ENCODE peak calls at places on chromosomes 6 and 20, in seven cellular contexts. One of them, this sample, is unnamed. For H3K9me3, the result is how much of the 10 kb centered on the place peaks cover.

GRCh38 chr6:18323935-18324707 is 59.8 kb upstream of the DEK start:
- DNase-seq in upper lobe of left lung: no peak
- DNase-seq in heart right ventricle: peak
- DNase-seq in thoracic aorta: no peak
- DNase-seq in osteoblast: peak
- DNase-seq in tibial artery: no peak
- DNase-seq in IMR-90: peak
- DNase-seq in this sample: no peak

GRCh38 chr6:121666809-121667208 is 231.4 kb downstream of the GJA1 start:
- DNase-seq in upper lobe of left lung: no peak
- DNase-seq in heart right ventricle: peak
- DNase-seq in thoracic aorta: no peak
- DNase-seq in osteoblast: no peak
- DNase-seq in tibial artery: no peak
- DNase-seq in IMR-90: peak
- DNase-seq in this sample: no peak

GRCh38 chr6:113246186-113246585 is 611.0 kb upstream of the MARCKS start:
- DNase-seq in upper lobe of left lung: no peak
- DNase-seq in heart right ventricle: no peak
- DNase-seq in thoracic aorta: no peak
- DNase-seq in osteoblast: no peak
- DNase-seq in tibial artery: no peak
- DNase-seq in IMR-90: peak
- DNase-seq in this sample: no peak

GRCh38 chr6:118509009-118509617 is 39.0 kb upstream of the PLN start:
- DNase-seq in upper lobe of left lung: no peak
- DNase-seq in heart right ventricle: peak
- DNase-seq in thoracic aorta: no peak
- DNase-seq in osteoblast: peak
- DNase-seq in tibial artery: no peak
- DNase-seq in IMR-90: peak
- DNase-seq in this sample: no peak

GRCh38 chr20:58907481-58908137 is 55.1 kb downstream of the GNAS start:
- DNase-seq in upper lobe of left lung: no peak
- DNase-seq in heart right ventricle: peak
- DNase-seq in thoracic aorta: peak
- DNase-seq in osteoblast: peak
- DNase-seq in tibial artery: peak
- DNase-seq in IMR-90: peak
- DNase-seq in this sample: peak

GRCh38 chr6:52213127-52213526 is 27.0 kb downstream of the IL17A start:
- DNase-seq in upper lobe of left lung: no peak
- DNase-seq in heart right ventricle: no peak
- DNase-seq in thoracic aorta: no peak
- DNase-seq in osteoblast: no peak
- DNase-seq in tibial artery: no peak
- DNase-seq in IMR-90: no peak
- DNase-seq in this sample: no peak

GRCh38 chr20:24462461-24463010 is 6.9 kb upstream of the SYNDIG1 start:
- DNase-seq in upper lobe of left lung: no peak
- DNase-seq in heart right ventricle: no peak
- DNase-seq in thoracic aorta: no peak
- DNase-seq in osteoblast: no peak
- DNase-seq in tibial artery: no peak
- DNase-seq in IMR-90: no peak
- DNase-seq in this sample: no peak

GRCh38 chr6:128557086-128557485 is 36.7 kb upstream of the PTPRK start:
- DNase-seq in upper lobe of left lung: no peak
- DNase-seq in heart right ventricle: no peak
- DNase-seq in thoracic aorta: no peak
- DNase-seq in osteoblast: no peak
- DNase-seq in tibial artery: no peak
- DNase-seq in IMR-90: peak
- DNase-seq in this sample: no peak

GRCh38 chr20:32535316-32535952 is 49.7 kb downstream of the NOL4L start:
- DNase-seq in upper lobe of left lung: no peak
- DNase-seq in heart right ventricle: no peak
- DNase-seq in thoracic aorta: no peak
- DNase-seq in osteoblast: no peak
- DNase-seq in tibial artery: no peak
- DNase-seq in IMR-90: no peak
- DNase-seq in this sample: no peak

GRCh38 chr20:9408422-9409300 is 105.7 kb upstream of the LAMP5 start:
- DNase-seq in upper lobe of left lung: no peak
- DNase-seq in heart right ventricle: no peak
- DNase-seq in thoracic aorta: no peak
- DNase-seq in osteoblast: no peak
- DNase-seq in tibial artery: no peak
- DNase-seq in IMR-90: peak
- DNase-seq in this sample: no peak

GRCh38 chr6:144590540-144590939 is 305.4 kb downstream of the UTRN start:
- DNase-seq in upper lobe of left lung: no peak
- DNase-seq in heart right ventricle: no peak
- DNase-seq in thoracic aorta: no peak
- DNase-seq in osteoblast: no peak
- DNase-seq in tibial artery: no peak
- DNase-seq in IMR-90: no peak
- DNase-seq in this sample: no peak

GRCh38 chr20:50680106-50680960 is 11.0 kb downstream of the RIPOR3 start:
- DNase-seq in upper lobe of left lung: no peak
- DNase-seq in heart right ventricle: no peak
- DNase-seq in thoracic aorta: no peak
- DNase-seq in osteoblast: no peak
- DNase-seq in tibial artery: no peak
- DNase-seq in IMR-90: no peak
- DNase-seq in this sample: no peak

GRCh38 chr6:17638212-17638611 is 38.1 kb downstream of the FAM8A1 start:
- DNase-seq in upper lobe of left lung: no peak
- DNase-seq in heart right ventricle: no peak
- DNase-seq in thoracic aorta: no peak
- DNase-seq in osteoblast: no peak
- DNase-seq in tibial artery: no peak
- DNase-seq in IMR-90: peak
- DNase-seq in this sample: no peak

GRCh38 chr6:2097464-2097863 is 147.9 kb downstream of the GMDS start:
- DNase-seq in upper lobe of left lung: no peak
- DNase-seq in heart right ventricle: no peak
- DNase-seq in thoracic aorta: no peak
- DNase-seq in osteoblast: no peak
- DNase-seq in tibial artery: no peak
- DNase-seq in IMR-90: no peak
- DNase-seq in this sample: no peak

GRCh38 chr20:64220891-64221527 is 34.5 kb upstream of the PCMTD2 start:
- DNase-seq in upper lobe of left lung: no peak
- DNase-seq in heart right ventricle: no peak
- DNase-seq in thoracic aorta: no peak
- DNase-seq in osteoblast: no peak
- DNase-seq in tibial artery: no peak
- DNase-seq in IMR-90: no peak
- DNase-seq in this sample: no peak

GRCh38 chr6:57108691-57109090 is 18.7 kb downstream of the ZNF451 start:
- DNase-seq in upper lobe of left lung: no peak
- DNase-seq in heart right ventricle: no peak
- DNase-seq in thoracic aorta: no peak
- DNase-seq in osteoblast: no peak
- DNase-seq in tibial artery: no peak
- DNase-seq in IMR-90: no peak
- DNase-seq in this sample: no peak

GRCh38 chr20:36235892-36236785 is at the start of gene AAR2:
- DNase-seq in upper lobe of left lung: peak
- DNase-seq in heart right ventricle: peak
- DNase-seq in thoracic aorta: peak
- DNase-seq in osteoblast: peak
- DNase-seq in tibial artery: peak
- DNase-seq in IMR-90: peak
- DNase-seq in this sample: peak

GRCh38 chr20:38043512-38044300 is 10.2 kb downstream of the RPRD1B start:
- DNase-seq in upper lobe of left lung: no peak
- DNase-seq in heart right ventricle: no peak
- DNase-seq in thoracic aorta: no peak
- DNase-seq in osteoblast: peak
- DNase-seq in tibial artery: no peak
- DNase-seq in IMR-90: peak
- DNase-seq in this sample: no peak

GRCh38 chr6:162385980-162386379 is 341.6 kb downstream of the PRKN start:
- DNase-seq in upper lobe of left lung: no peak
- DNase-seq in heart right ventricle: no peak
- DNase-seq in thoracic aorta: no peak
- DNase-seq in osteoblast: no peak
- DNase-seq in tibial artery: no peak
- DNase-seq in IMR-90: no peak
- DNase-seq in this sample: no peak

GRCh38 chr20:39954585-39954984 is 734.5 kb downstream of the MAFB start:
- DNase-seq in upper lobe of left lung: no peak
- DNase-seq in heart right ventricle: no peak
- DNase-seq in thoracic aorta: no peak
- DNase-seq in osteoblast: no peak
- DNase-seq in tibial artery: no peak
- DNase-seq in IMR-90: no peak
- DNase-seq in this sample: no peak
- H3K9me3 ChIP-seq in upper lobe of left lung: under half
- H3K9me3 ChIP-seq in heart right ventricle: under half
- H3K9me3 ChIP-seq in thoracic aorta: under half
- H3K9me3 ChIP-seq in osteoblast: under half
- H3K9me3 ChIP-seq in tibial artery: under half
- H3K9me3 ChIP-seq in IMR-90: under half
- H3K9me3 ChIP-seq in this sample: under half

GRCh38 chr20:14801591-14802325 is 464.3 kb upstream of the FLRT3 start:
- DNase-seq in upper lobe of left lung: no peak
- DNase-seq in heart right ventricle: no peak
- DNase-seq in thoracic aorta: no peak
- DNase-seq in osteoblast: no peak
- DNase-seq in tibial artery: no peak
- DNase-seq in IMR-90: no peak
- DNase-seq in this sample: no peak

GRCh38 chr20:14799671-14800070 is 462.3 kb upstream of the FLRT3 start:
- DNase-seq in upper lobe of left lung: no peak
- DNase-seq in heart right ventricle: no peak
- DNase-seq in thoracic aorta: no peak
- DNase-seq in osteoblast: no peak
- DNase-seq in tibial artery: no peak
- DNase-seq in IMR-90: no peak
- DNase-seq in this sample: no peak

DNA sequence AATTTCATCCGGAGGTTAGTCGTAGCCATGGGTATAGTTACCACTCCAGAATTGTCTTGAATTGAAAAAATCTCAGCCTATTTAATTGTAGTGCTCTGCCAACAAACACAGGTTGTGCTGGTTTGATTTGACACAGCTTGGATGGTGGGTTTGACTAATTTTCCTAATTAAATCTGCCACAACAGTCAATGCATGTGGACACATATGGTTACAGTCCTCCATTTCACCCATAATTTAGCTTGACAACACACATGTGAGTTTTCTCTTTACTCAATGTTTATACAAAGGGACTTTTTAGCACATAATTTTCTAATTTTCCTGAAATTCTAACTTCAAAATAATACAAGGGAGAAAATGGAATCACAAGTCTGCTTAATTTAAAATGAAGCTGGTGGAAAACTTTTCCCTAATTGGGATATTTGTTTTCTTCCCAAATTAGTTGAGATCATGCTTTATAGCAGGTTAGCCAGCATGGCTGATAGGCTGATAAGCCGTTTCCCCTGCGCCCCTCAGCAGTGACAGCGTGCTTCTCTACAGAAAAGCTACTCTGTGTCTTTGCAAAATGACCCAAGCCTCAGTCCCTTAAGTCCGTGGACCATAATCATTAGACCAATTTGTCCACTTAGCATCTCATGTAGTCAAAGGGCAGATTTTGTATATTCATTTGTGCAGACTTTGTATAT is 463.5 kb upstream of the FLRT3 start:
- DNase-seq in upper lobe of left lung: no peak
- DNase-seq in heart right ventricle: no peak
- DNase-seq in thoracic aorta: no peak
- DNase-seq in osteoblast: no peak
- DNase-seq in tibial artery: no peak
- DNase-seq in IMR-90: no peak
- DNase-seq in this sample: no peak
- H3K9me3 ChIP-seq in upper lobe of left lung: under half
- H3K9me3 ChIP-seq in heart right ventricle: under half
- H3K9me3 ChIP-seq in thoracic aorta: under half
- H3K9me3 ChIP-seq in osteoblast: under half
- H3K9me3 ChIP-seq in tibial artery: under half
- H3K9me3 ChIP-seq in IMR-90: under half
- H3K9me3 ChIP-seq in this sample: under half

GRCh38 chr6:158347335-158347734 is 35.1 kb downstream of the TULP4 start:
- DNase-seq in upper lobe of left lung: no peak
- DNase-seq in heart right ventricle: no peak
- DNase-seq in thoracic aorta: no peak
- DNase-seq in osteoblast: peak
- DNase-seq in tibial artery: no peak
- DNase-seq in IMR-90: no peak
- DNase-seq in this sample: no peak
- H3K9me3 ChIP-seq in upper lobe of left lung: under half
- H3K9me3 ChIP-seq in heart right ventricle: under half
- H3K9me3 ChIP-seq in thoracic aorta: under half
- H3K9me3 ChIP-seq in osteoblast: under half
- H3K9me3 ChIP-seq in tibial artery: under half
- H3K9me3 ChIP-seq in IMR-90: under half
- H3K9me3 ChIP-seq in this sample: under half

GRCh38 chr6:22875845-22876244 is 306.5 kb downstream of the HDGFL1 start:
- DNase-seq in upper lobe of left lung: no peak
- DNase-seq in heart right ventricle: no peak
- DNase-seq in thoracic aorta: no peak
- DNase-seq in osteoblast: no peak
- DNase-seq in tibial artery: no peak
- DNase-seq in IMR-90: no peak
- DNase-seq in this sample: no peak

GRCh38 chr6:22878706-22879105 is 309.3 kb downstream of the HDGFL1 start:
- DNase-seq in upper lobe of left lung: no peak
- DNase-seq in heart right ventricle: no peak
- DNase-seq in thoracic aorta: no peak
- DNase-seq in osteoblast: no peak
- DNase-seq in tibial artery: no peak
- DNase-seq in IMR-90: peak
- DNase-seq in this sample: no peak

GRCh38 chr6:22877946-22878705 is 308.8 kb downstream of the HDGFL1 start:
- DNase-seq in upper lobe of left lung: no peak
- DNase-seq in heart right ventricle: no peak
- DNase-seq in thoracic aorta: no peak
- DNase-seq in osteoblast: peak
- DNase-seq in tibial artery: no peak
- DNase-seq in IMR-90: peak
- DNase-seq in this sample: no peak

DNA sequence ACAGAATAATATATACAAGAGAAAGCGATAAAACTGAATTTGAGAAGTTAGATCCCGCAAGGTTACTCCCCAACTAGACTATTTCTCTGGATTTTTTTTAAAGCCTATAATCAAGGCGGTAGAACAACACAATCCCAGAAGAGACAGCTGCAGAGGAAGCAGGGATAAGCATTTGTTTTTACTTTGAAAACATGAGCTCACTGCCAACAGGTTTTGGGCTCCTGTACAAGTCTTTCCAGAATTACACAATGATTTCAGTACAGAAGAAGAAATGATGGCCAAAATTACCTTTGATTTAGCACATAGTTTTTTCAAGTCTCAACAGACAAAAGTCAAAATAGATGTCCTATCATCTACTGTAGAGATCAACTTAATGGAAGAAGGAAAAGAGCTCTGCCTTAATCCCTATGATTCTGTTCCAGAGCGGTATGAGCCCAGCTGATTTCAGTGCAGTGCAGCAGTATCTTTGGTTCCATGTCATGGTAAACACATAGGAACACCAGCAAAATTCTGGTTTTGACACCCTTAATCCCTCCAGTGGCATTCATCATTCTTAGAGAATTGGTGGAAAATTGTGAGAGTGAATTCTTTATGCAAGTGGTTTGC is 304.3 kb downstream of the HDGFL1 start:
- DNase-seq in upper lobe of left lung: no peak
- DNase-seq in heart right ventricle: peak
- DNase-seq in thoracic aorta: no peak
- DNase-seq in osteoblast: no peak
- DNase-seq in tibial artery: no peak
- DNase-seq in IMR-90: peak
- DNase-seq in this sample: no peak
- H3K9me3 ChIP-seq in upper lobe of left lung: under half
- H3K9me3 ChIP-seq in heart right ventricle: under half
- H3K9me3 ChIP-seq in thoracic aorta: under half
- H3K9me3 ChIP-seq in osteoblast: under half
- H3K9me3 ChIP-seq in tibial artery: under half
- H3K9me3 ChIP-seq in IMR-90: under half
- H3K9me3 ChIP-seq in this sample: under half